ENCODE peak calls at places on chromosomes 7 and 10, in four cellular contexts. E is mesendoderm, J is NT2/D1, R is colonic mucosa. C is an unnamed sample.

GRCh38 chr7:37901236-37901827 is 15.3 kb downstream of the SFRP4 start:
- DNase-seq in J (peak), E (peak), R (no peak), C (no peak)

GRCh38 chr10:130054021-130054420 is 56.6 kb downstream of the C10orf143 start:
- DNase-seq in E (no peak), J (no peak), R (no peak), C (no peak)

GRCh38 chr10:75011221-75011620 is 100.2 kb upstream of the SAMD8 start:
- DNase-seq in E (no peak), R (no peak), J (no peak), C (no peak)

GRCh38 chr7:132386249-132386681 is 190.0 kb downstream of the PLXNA4 start:
- DNase-seq in J (no peak), R (peak), E (no peak), C (no peak)

GRCh38 chr7:17559388-17559787 is 260.9 kb downstream of the AHR start:
- DNase-seq in J (no peak), R (no peak), E (no peak), C (no peak)

GRCh38 chr7:89012016-89012415 is 216.5 kb upstream of the TEX47 start:
- DNase-seq in J (no peak), E (no peak), R (no peak), C (no peak)

GRCh38 chr10:48526846-48527505 is 77.9 kb downstream of the ARHGAP22 start:
- DNase-seq in E (no peak), R (no peak), J (no peak), C (no peak)

GRCh38 chr10:91198781-91199180 is 21.7 kb upstream of the PCGF5 start:
- DNase-seq in J (no peak), R (no peak), E (no peak), C (no peak)

GRCh38 chr10:10361486-10361885 is 656.2 kb upstream of the CELF2 start:
- DNase-seq in E (peak), R (no peak), J (peak), C (no peak)

GRCh38 chr7:30752979-30753378 is 1.0 kb downstream of the INMT start:
- DNase-seq in J (no peak), R (peak), E (no peak), C (no peak)

GRCh38 chr10:3472705-3473078 is 300.1 kb upstream of the PITRM1 start:
- DNase-seq in E (no peak), J (no peak), R (no peak), C (no peak)
- H3K9ac ChIP-seq in E (no peak), J (no peak), R (no peak), C (no peak)

GRCh38 chr7:44471850-44472249 is 18.6 kb downstream of the NUDCD3 start:
- DNase-seq in E (peak), R (no peak), J (no peak), C (no peak)

GRCh38 chr7:44470628-44471245 is 19.7 kb downstream of the NUDCD3 start:
- DNase-seq in J (no peak), R (no peak), E (no peak), C (no peak)

GRCh38 chr7:44473295-44473694 is 17.2 kb downstream of the NUDCD3 start:
- DNase-seq in R (no peak), J (no peak), E (no peak), C (no peak)

GRCh38 chr7:44470080-44470479 is 20.4 kb downstream of the NUDCD3 start:
- DNase-seq in R (no peak), J (no peak), E (no peak), C (no peak)

DNA sequence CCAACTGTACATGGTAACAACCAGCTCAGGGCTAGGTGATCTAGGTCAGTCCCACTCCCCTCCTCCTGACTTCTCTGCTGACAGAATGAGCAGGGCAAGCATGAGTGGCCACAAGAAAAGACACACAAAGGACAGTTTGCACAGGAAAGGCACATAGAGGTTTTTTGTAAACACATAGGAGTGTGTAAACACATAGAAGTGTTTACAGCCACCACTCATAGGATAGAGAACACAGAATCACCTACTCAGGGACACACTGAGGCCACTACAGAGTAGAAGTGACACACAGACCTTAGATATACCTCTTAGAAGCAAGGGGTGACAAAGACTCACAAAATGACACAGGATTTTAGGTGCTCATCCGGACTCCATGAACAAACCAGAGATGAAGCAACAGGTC is 19.0 kb downstream of the NUDCD3 start:
- DNase-seq in R (no peak), E (no peak), J (no peak), C (no peak)
- H3K9ac ChIP-seq in R (no peak), E (no peak), J (no peak), C (no peak)

GRCh38 chr7:21947056-21947455 is 1.4 kb upstream of the CDCA7L start:
- DNase-seq in R (no peak), E (no peak), J (no peak), C (no peak)

GRCh38 chr7:21944616-21945373 is 904 bp downstream of the CDCA7L start:
- DNase-seq in R (peak), E (peak), J (peak), C (no peak)

GRCh38 chr7:21943436-21943835 is 2.3 kb downstream of the CDCA7L start:
- DNase-seq in R (no peak), E (no peak), J (no peak), C (no peak)

GRCh38 chr7:21946228-21946709 is 570 bp upstream of the CDCA7L start:
- DNase-seq in E (no peak), J (no peak), R (no peak), C (no peak)

DNA sequence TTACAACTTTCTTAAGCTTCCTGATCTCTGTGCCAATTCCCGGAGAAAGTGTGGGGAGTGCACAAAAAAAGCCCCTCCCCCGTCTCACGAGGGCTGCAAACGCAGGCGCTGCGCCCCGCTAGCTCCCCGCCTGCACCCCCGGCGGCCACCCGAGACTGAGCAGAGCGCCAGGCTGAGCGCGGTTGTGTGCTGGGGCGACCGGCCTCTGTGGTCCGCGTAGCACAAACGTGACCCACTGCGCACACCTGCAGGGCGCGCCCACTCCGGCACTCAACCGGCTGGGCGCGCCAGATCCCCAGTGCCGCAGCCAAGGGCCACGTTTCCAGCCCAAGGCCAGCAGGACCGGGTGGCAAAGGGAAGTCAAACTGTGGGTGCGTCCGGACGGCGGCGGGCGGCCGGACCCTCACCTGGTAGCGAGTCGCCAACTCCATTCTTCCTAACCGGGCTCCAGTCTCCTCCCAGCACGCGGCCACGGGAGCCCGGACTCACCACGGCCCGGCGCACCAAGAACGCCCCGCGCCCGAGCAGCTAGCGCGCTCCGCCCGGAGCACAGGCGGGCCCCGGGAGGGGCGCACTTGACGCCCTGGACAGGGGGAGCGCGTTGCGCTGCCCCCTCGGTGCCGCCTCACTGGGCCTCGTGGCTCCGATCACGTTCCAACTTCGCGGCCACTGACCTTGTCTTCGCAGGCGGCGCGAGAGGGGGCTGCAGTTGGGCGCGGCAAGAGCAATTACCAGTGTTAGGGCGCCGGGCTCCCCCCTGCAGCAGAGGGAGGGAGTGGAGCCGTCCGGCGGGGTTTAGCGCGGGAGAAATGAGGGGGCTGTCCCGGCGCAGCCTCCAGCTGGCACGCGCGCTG is at the start of gene CDCA7L:
- DNase-seq in R (peak), E (peak), J (peak), C (no peak)
- H3K9ac ChIP-seq in R (peak), E (peak), J (peak), C (no peak)

DNA sequence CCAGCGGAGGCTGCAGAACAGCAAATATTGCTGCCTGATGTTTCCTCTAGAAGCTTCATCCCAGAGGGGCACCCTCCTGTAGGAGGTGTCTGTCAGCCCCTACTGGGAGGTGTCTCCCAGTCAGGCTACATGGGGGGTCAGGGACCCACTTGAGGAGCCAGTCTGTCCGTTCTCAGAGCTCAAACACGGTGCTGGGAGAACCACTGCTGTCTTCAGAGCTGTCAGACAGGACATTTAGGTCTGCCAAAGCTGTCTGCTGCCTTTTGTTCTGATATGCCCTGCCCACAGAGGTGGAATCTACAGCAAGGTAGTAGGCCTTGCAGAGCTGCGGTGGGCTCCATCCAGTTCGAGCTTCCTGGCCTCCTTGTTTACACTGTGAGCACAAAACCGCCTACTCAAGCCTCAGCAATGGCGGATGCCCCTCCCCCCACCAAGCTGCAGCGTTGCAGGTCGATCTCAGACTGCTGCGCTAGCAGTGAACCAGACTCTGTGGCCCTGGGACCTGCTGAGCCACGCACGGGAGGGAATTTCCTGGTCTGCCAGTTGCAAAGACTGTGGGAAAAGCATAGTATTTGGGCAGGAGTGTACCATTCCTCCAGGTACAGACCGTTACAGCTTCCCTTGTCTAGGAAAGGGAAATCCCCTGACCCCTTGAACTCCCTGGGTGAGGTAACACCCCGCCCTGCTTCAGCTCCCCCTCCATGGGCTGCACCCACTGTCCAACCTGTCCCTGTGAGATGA is 17.7 kb upstream of the MINDY3 start:
- DNase-seq in J (no peak), E (peak), R (no peak), C (no peak)
- H3K9ac ChIP-seq in J (no peak), E (no peak), R (no peak), C (no peak)

DNA sequence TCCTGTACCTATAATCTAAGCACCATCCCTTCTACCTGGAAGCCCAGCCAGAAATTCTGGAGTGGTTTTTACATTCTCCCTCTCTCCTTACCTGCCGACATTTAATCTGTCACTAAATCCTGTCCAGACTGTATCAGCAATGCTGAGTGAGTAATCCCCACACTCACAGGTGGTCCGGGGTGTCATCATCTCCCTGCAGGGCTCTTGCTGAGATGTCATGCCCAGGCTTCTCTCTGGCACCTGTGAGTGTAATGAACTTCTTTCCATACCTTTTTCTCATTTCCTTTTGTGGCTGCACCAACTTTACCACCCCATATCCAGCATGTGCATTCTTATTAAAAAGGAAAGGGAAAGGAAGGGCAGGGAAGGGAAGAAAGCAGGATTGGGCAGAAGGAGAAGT is 355.2 kb downstream of the CCSER2 start:
- DNase-seq in E (no peak), R (no peak), J (no peak), C (no peak)
- H3K9ac ChIP-seq in E (no peak), R (no peak), J (no peak), C (no peak)

GRCh38 chr7:117019786-117020604 is 66.7 kb downstream of the ST7 start:
- DNase-seq in E (peak), R (peak), J (peak), C (no peak)
- H3K9ac ChIP-seq in E (no peak), R (no peak), J (no peak), C (no peak)

DNA sequence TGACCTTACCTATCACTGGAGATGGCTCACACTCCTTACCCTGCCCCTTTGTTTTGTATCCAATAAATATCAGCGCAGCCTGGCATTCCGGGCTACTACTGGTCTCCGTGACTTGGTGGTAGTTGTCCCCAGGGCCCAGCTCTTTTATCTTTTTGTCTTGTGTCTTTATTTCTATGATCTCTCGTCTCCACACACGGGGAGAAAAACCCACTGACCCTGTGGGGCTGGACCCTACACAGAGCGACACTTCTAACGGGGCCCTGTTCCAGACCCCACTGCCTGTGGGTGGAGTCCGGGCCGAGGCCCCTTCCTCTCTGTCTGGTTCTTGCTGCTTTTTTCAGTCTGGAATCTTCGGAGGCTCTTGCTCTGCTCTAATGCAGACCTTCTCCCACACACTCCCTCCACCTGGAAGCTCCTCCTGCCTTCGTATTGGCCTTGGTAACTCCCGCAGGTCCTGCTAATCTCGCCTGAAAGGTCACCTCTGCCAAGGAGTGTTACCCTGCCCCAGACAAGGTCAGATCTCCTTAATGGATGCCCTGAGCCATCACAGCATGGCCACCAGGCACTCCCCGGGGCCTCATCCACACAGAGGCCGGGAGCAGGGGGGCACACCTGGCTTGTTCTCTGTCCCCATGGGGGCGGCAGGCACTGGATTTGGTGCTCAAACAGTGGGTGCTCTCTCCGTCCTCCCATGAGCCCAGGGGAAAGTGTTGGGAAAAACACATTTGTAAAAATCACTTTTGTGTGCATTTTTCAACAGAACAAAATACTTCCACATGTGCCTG is 531.7 kb downstream of the PTPRN2 start:
- DNase-seq in R (no peak), E (no peak), J (no peak), C (no peak)
- H3K9ac ChIP-seq in R (no peak), E (no peak), J (no peak), C (no peak)

DNA sequence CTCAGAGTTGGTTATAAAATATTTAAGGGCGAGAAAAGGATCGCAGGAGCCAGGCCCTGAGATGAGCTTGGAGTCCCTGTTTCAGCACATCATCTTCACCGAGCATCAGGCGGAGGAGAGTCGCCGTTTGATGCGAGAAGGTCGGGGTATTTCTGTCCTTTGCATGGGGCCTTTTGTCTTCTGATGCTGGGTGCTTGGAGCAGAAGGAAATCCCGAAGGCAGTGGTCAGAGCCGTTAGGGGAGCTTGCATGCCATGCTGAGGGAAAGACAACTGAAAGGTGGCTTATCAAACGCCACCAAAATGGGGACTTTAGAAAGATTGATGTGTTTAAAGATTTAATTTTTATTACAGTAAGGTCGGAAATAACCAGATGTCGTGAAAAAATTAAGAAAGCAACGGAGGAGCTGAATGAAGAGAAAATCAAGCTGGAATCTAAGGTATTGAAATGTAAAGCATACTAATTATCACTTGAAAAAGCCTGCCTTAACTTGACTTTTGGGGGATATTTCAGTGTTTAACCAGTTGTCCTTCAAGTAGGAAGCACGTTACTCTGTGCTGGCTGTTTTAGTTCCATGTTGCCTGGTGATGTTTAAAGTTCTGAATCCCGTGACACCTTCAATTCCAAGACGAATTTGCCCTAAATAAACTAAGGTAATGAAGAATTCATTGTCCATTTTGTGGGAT is 845 bp downstream of the CCDC172 start:
- DNase-seq in E (peak), J (peak), R (no peak), C (no peak)
- H3K9ac ChIP-seq in E (no peak), J (no peak), R (no peak), C (no peak)

C was measured in DND-41.